ENCODE peak calls at places on chromosomes 5 and 9, in six cellular contexts. M is HFFc6, D is ovary, Z is globus pallidus, E is HT-29, J is activated T-cell treated with anti-CD3 and anti-CD28 coated beads for 48 hours. X is an unnamed sample.

GRCh38 chr9:137157618-137158502 is 12.0 kb downstream of the LRRC26 start:
- DNase-seq in Z (no peak), E (no peak), D (no peak), M (no peak), J (no peak), X (no peak)

GRCh38 chr9:22976454-22976853 is 529.8 kb downstream of the DMRTA1 start:
- DNase-seq in M (peak; percentile 50), E (no peak), Z (no peak), D (no peak), J (no peak), X (no peak)

GRCh38 chr5:177023247-177023703 is 779 bp downstream of the ZNF346 start:
- DNase-seq in J (no peak), Z (no peak), D (no peak), E (peak; percentile 38), M (no peak), X (no peak)

GRCh38 chr9:124005372-124005771 is 6.2 kb upstream of the LHX2 start:
- DNase-seq in D (no peak), Z (no peak), E (no peak), M (no peak), J (no peak), X (no peak)

GRCh38 chr5:103110403-103110802 is 9.5 kb downstream of the GIN1 start:
- DNase-seq in E (no peak), Z (no peak), J (no peak), M (no peak), D (no peak), X (no peak)

GRCh38 chr5:139461698-139462097 is 845 bp downstream of the ECSCR start:
- DNase-seq in M (peak; percentile 60), J (no peak), D (no peak), E (no peak), Z (no peak), X (no peak)

GRCh38 chr5:25568989-25569625 is 924.3 kb upstream of the CDH10 start:
- DNase-seq in Z (no peak), J (no peak), E (no peak), D (no peak), M (no peak), X (no peak)

GRCh38 chr5:133508845-133509741 is 103.2 kb downstream of the FSTL4 start:
- DNase-seq in J (no peak), Z (no peak), D (no peak), M (peak; percentile 2), E (no peak), X (no peak)

GRCh38 chr5:179309751-179310320 is 35.4 kb downstream of the ADAMTS2 start:
- DNase-seq in D (no peak), M (no peak), E (no peak), J (no peak), Z (no peak), X (no peak)

GRCh38 chr5:128273736-128274135 is 190.2 kb downstream of the SLC12A2 start:
- DNase-seq in Z (no peak), M (no peak), D (no peak), J (no peak), E (no peak), X (no peak)

GRCh38 chr5:65967288-65968066 is 41.1 kb downstream of the ERBIN start:
- DNase-seq in M (no peak), Z (no peak), E (no peak), J (no peak), D (no peak), X (no peak)